ENCODE peak calls at places on chromosomes 13 and 19, in five cellular contexts. M is neuronal stem cell, I is mesendoderm, Z is H1, Y is IMR-90. F is an unnamed sample. For H3K4me1, the result is how much of the 10 kb centered on the place peaks cover.

GRCh38 chr19:53864308-53864836 is 3.3 kb upstream of the MYADM start:
- DNase-seq in M (no peak), I (no peak), Z (no peak), Y (no peak), F (no peak)

GRCh38 chr19:8922591-8922990 is 87.6 kb downstream of the MUC16 start:
- DNase-seq in M (no peak), I (no peak), Z (no peak), Y (no peak), F (no peak)

GRCh38 chr13:84439108-84439507 is 556.8 kb upstream of the SLITRK1 start:
- DNase-seq in M (no peak), I (no peak), Z (no peak), Y (peak), F (no peak)

GRCh38 chr13:50451609-50452008 is 391.9 kb downstream of the DLEU7 start:
- DNase-seq in M (no peak), I (no peak), Z (no peak), Y (no peak), F (no peak)

GRCh38 chr19:55153652-55154264 is 3.8 kb downstream of the TNNI3 start:
- DNase-seq in M (no peak), I (no peak), Z (no peak), Y (no peak), F (no peak)

GRCh38 chr19:19459707-19460251 is 54.3 kb downstream of the GATAD2A start:
- DNase-seq in M (no peak), I (no peak), Z (no peak), Y (peak), F (peak)

GRCh38 chr19:6738726-6739389 is 622 bp upstream of the TRIP10 start:
- DNase-seq in M (no peak), I (peak), Z (no peak), Y (peak), F (no peak)

GRCh38 chr19:7868326-7868670 is 5.9 kb downstream of the PRR36 start:
- DNase-seq in M (no peak), I (no peak), Z (no peak), Y (no peak), F (peak)

GRCh38 chr13:99435116-99435515 is 66.2 kb upstream of the TM9SF2 start:
- DNase-seq in M (no peak), I (no peak), Z (no peak), Y (no peak), F (no peak)

GRCh38 chr19:49362048-49362925 is at the start of gene TEAD2:
- DNase-seq in M (peak), I (peak), Z (no peak), Y (peak), F (peak)

GRCh38 chr13:46810440-46810839 is 13.5 kb upstream of the ESD start:
- DNase-seq in M (no peak), I (no peak), Z (no peak), Y (no peak), F (no peak)

GRCh38 chr13:41981961-41982723 is 21.2 kb upstream of the VWA8 start:
- DNase-seq in M (no peak), I (no peak), Z (no peak), Y (peak), F (peak)

GRCh38 chr19:17902701-17903100 is 30.1 kb upstream of the CCDC124 start:
- DNase-seq in M (no peak), I (no peak), Z (no peak), Y (peak), F (peak)

GRCh38 chr19:33727331-33728028 is 69.2 kb upstream of the KCTD15 start:
- DNase-seq in M (no peak), I (no peak), Z (no peak), Y (no peak), F (no peak)

GRCh38 chr13:21703846-21704245 is 33.0 kb downstream of the FGF9 start:
- DNase-seq in M (no peak), I (no peak), Z (no peak), Y (no peak), F (no peak)

GRCh38 chr19:1468274-1469199 is 10.5 kb downstream of the C19orf25 start:
- DNase-seq in M (no peak), I (no peak), Z (no peak), Y (peak), F (no peak)

GRCh38 chr19:47142779-47143178 is 12.1 kb downstream of the SAE1 start:
- DNase-seq in M (no peak), I (no peak), Z (no peak), Y (no peak), F (no peak)

GRCh38 chr13:67351915-67352314 is 121.8 kb upstream of the PCDH9 start:
- DNase-seq in M (no peak), I (no peak), Z (no peak), Y (peak), F (no peak)

GRCh38 chr19:5978606-5979552 is 939 bp upstream of the RANBP3 start:
- DNase-seq in M (no peak), I (no peak), Z (no peak), Y (no peak), F (no peak)

GRCh38 chr13:48448285-48448962 is 35.5 kb upstream of the LPAR6 start:
- DNase-seq in M (no peak), I (no peak), Z (no peak), Y (no peak), F (no peak)

GRCh38 chr19:3129112-3129511 is 6.7 kb upstream of the GNA15 start:
- DNase-seq in M (no peak), I (no peak), Z (no peak), Y (peak), F (peak)

GRCh38 chr13:73898276-73898675 is 235.9 kb downstream of the KLF12 start:
- DNase-seq in M (no peak), I (no peak), Z (no peak), Y (no peak), F (peak)

GRCh38 chr13:36685912-36686311 is 12.1 kb downstream of the SERTM1 start:
- DNase-seq in M (no peak), I (no peak), Z (no peak), Y (peak), F (no peak)

GRCh38 chr13:99987180-99988047 is 5.8 kb downstream of the ZIC2 start:
- DNase-seq in M (no peak), I (peak), Z (no peak), Y (no peak), F (no peak)

GRCh38 chr13:49584771-49585182 is 581 bp downstream of the RCBTB1 start:
- DNase-seq in M (peak), I (peak), Z (no peak), Y (peak), F (peak)

GRCh38 chr13:42821437-42821836 is 40.1 kb downstream of the FAM216B start:
- DNase-seq in M (no peak), I (no peak), Z (no peak), Y (peak), F (peak)

GRCh38 chr19:1266116-1266817 is 2.9 kb upstream of the CIRBP start:
- DNase-seq in M (peak), I (peak), Z (no peak), Y (peak), F (peak)

GRCh38 chr13:88285329-88285728 is 614.2 kb downstream of the SLITRK5 start:
- DNase-seq in M (no peak), I (no peak), Z (no peak), Y (no peak), F (no peak)

GRCh38 chr19:38718747-38719543 is 25.3 kb downstream of the CAPN12 start:
- DNase-seq in M (no peak), I (peak), Z (no peak), Y (no peak), F (peak)

GRCh38 chr13:99980201-99981114 is 1.1 kb upstream of the ZIC2 start:
- DNase-seq in M (peak), I (peak), Z (no peak), Y (peak), F (peak)

GRCh38 chr19:49746206-49746958 is 16.7 kb downstream of the TSKS start:
- DNase-seq in M (no peak), I (peak), Z (peak), Y (no peak), F (no peak)

GRCh38 chr19:51450730-51451307 is 7.4 kb downstream of the SIGLEC8 start:
- DNase-seq in M (no peak), I (no peak), Z (no peak), Y (no peak), F (no peak)

GRCh38 chr19:42283248-42284065 is 14.4 kb downstream of the CIC start:
- DNase-seq in M (peak), I (peak), Z (no peak), Y (peak), F (peak)
- H3K4me1 ChIP-seq in M (under half), I (under half), Z (under half), Y (under half), F (half or more)

GRCh38 chr19:37655689-37656491 is 625 bp upstream of the ZFP30 start:
- DNase-seq in M (peak), I (peak), Z (no peak), Y (peak), F (peak)
- H4K8ac ChIP-seq in M (peak), I (no peak), Z (peak), Y (peak), F (peak)

GRCh38 chr19:41218249-41218614 is 791 bp upstream of the AXL start:
- DNase-seq in M (no peak), I (no peak), Z (no peak), Y (no peak), F (no peak)
- H3K4me3 ChIP-seq in M (peak), I (no peak), Z (peak), Y (peak), F (peak)

GRCh38 chr13:40187324-40187795 is 479.1 kb downstream of the FOXO1 start:
- DNase-seq in M (no peak), I (peak), Z (no peak), Y (no peak), F (no peak)

GRCh38 chr13:40185393-40185792 is 481.0 kb downstream of the FOXO1 start:
- DNase-seq in M (no peak), I (no peak), Z (no peak), Y (no peak), F (no peak)

GRCh38 chr13:40187836-40188591 is 478.4 kb downstream of the FOXO1 start:
- DNase-seq in M (no peak), I (no peak), Z (no peak), Y (no peak), F (no peak)

GRCh38 chr13:40186636-40187323 is 479.7 kb downstream of the FOXO1 start:
- DNase-seq in M (no peak), I (no peak), Z (no peak), Y (no peak), F (no peak)

GRCh38 chr13:40186041-40186440 is 480.4 kb downstream of the FOXO1 start:
- DNase-seq in M (no peak), I (no peak), Z (no peak), Y (no peak), F (no peak)
- H3K4me1 ChIP-seq in M (under half), I (under half), Z (under half), Y (under half), F (under half)